ENCODE peak calls at places on chromosome 12, in nine cellular contexts. One of them, this sample, is unnamed.

GRCh38 chr12:84912191-84913142 is at the start of gene SLC6A15:
- DNase-seq in lower leg skin: peak; percentile 17
- DNase-seq in pancreas: peak; percentile 68
- DNase-seq in cardiac fibroblast: peak; percentile 88
- DNase-seq in HepG2: no peak
- DNase-seq in CD8-positive, alpha-beta T cell: no peak
- DNase-seq in lung: no peak
- DNase-seq in K562: no peak
- DNase-seq in body of pancreas: peak; percentile 37
- DNase-seq in this sample: no peak

GRCh38 chr12:78403681-78404080 is 460.9 kb upstream of the SYT1 start:
- DNase-seq in lung: no peak
- DNase-seq in pancreas: no peak
- DNase-seq in body of pancreas: no peak
- DNase-seq in cardiac fibroblast: peak; percentile 31
- DNase-seq in HepG2: no peak
- DNase-seq in CD8-positive, alpha-beta T cell: no peak
- DNase-seq in lower leg skin: no peak
- DNase-seq in K562: no peak
- DNase-seq in this sample: peak; percentile 33

GRCh38 chr12:6532051-6532926 is 2.0 kb upstream of the GAPDH start:
- DNase-seq in CD8-positive, alpha-beta T cell: peak; percentile 51
- DNase-seq in HepG2: peak; percentile 78
- DNase-seq in lung: no peak
- DNase-seq in body of pancreas: no peak
- DNase-seq in K562: peak; percentile 65
- DNase-seq in pancreas: no peak
- DNase-seq in lower leg skin: no peak
- DNase-seq in cardiac fibroblast: peak; percentile 95
- DNase-seq in this sample: peak; percentile 92

GRCh38 chr12:29158364-29158763 is 9.3 kb downstream of the FAR2 start:
- DNase-seq in cardiac fibroblast: no peak
- DNase-seq in lower leg skin: no peak
- DNase-seq in CD8-positive, alpha-beta T cell: no peak
- DNase-seq in K562: no peak
- DNase-seq in pancreas: no peak
- DNase-seq in lung: no peak
- DNase-seq in HepG2: no peak
- DNase-seq in body of pancreas: no peak
- DNase-seq in this sample: no peak

GRCh38 chr12:68963456-68963859 is 30.5 kb upstream of the CPM start:
- DNase-seq in lung: no peak
- DNase-seq in CD8-positive, alpha-beta T cell: no peak
- DNase-seq in cardiac fibroblast: peak; percentile 46
- DNase-seq in K562: no peak
- DNase-seq in lower leg skin: no peak
- DNase-seq in pancreas: no peak
- DNase-seq in body of pancreas: no peak
- DNase-seq in HepG2: no peak
- DNase-seq in this sample: no peak

GRCh38 chr12:102957339-102958050 is at the start of gene ASCL1:
- DNase-seq in CD8-positive, alpha-beta T cell: no peak
- DNase-seq in lung: no peak
- DNase-seq in HepG2: no peak
- DNase-seq in body of pancreas: no peak
- DNase-seq in lower leg skin: no peak
- DNase-seq in K562: no peak
- DNase-seq in pancreas: no peak
- DNase-seq in cardiac fibroblast: peak; percentile 27
- DNase-seq in this sample: no peak

GRCh38 chr12:45232771-45233372 is 17.0 kb downstream of the ANO6 start:
- DNase-seq in K562: peak; percentile 26
- DNase-seq in cardiac fibroblast: peak; percentile 89
- DNase-seq in lung: peak; percentile 61
- DNase-seq in HepG2: peak; percentile 66
- DNase-seq in CD8-positive, alpha-beta T cell: no peak
- DNase-seq in pancreas: no peak
- DNase-seq in lower leg skin: peak; percentile 60
- DNase-seq in body of pancreas: peak; percentile 26
- DNase-seq in this sample: peak; percentile 87

GRCh38 chr12:47356129-47356622 is 276.4 kb upstream of the AMIGO2 start:
- DNase-seq in pancreas: no peak
- DNase-seq in lower leg skin: peak; percentile 20
- DNase-seq in CD8-positive, alpha-beta T cell: no peak
- DNase-seq in cardiac fibroblast: peak; percentile 38
- DNase-seq in lung: no peak
- DNase-seq in HepG2: no peak
- DNase-seq in body of pancreas: no peak
- DNase-seq in K562: no peak
- DNase-seq in this sample: no peak

GRCh38 chr12:130124605-130125244 is 37.5 kb upstream of the FZD10 start:
- DNase-seq in HepG2: no peak
- DNase-seq in K562: no peak
- DNase-seq in lung: no peak
- DNase-seq in lower leg skin: no peak
- DNase-seq in body of pancreas: no peak
- DNase-seq in CD8-positive, alpha-beta T cell: no peak
- DNase-seq in pancreas: no peak
- DNase-seq in cardiac fibroblast: no peak
- DNase-seq in this sample: no peak

GRCh38 chr12:104197264-104197663 is 18.3 kb upstream of the TXNRD1 start:
- DNase-seq in HepG2: no peak
- DNase-seq in lung: no peak
- DNase-seq in body of pancreas: no peak
- DNase-seq in lower leg skin: no peak
- DNase-seq in CD8-positive, alpha-beta T cell: no peak
- DNase-seq in cardiac fibroblast: peak; percentile 87
- DNase-seq in pancreas: no peak
- DNase-seq in K562: no peak
- DNase-seq in this sample: peak; percentile 25

GRCh38 chr12:76340680-76341435 is 7.4 kb downstream of the BBS10 start:
- DNase-seq in cardiac fibroblast: no peak
- DNase-seq in CD8-positive, alpha-beta T cell: no peak
- DNase-seq in lower leg skin: no peak
- DNase-seq in K562: no peak
- DNase-seq in lung: no peak
- DNase-seq in body of pancreas: no peak
- DNase-seq in HepG2: no peak
- DNase-seq in pancreas: no peak
- DNase-seq in this sample: no peak

GRCh38 chr12:52205584-52206308 is 13.9 kb upstream of the KRT80 start:
- DNase-seq in pancreas: no peak
- DNase-seq in K562: no peak
- DNase-seq in lower leg skin: no peak
- DNase-seq in CD8-positive, alpha-beta T cell: no peak
- DNase-seq in HepG2: no peak
- DNase-seq in cardiac fibroblast: no peak
- DNase-seq in body of pancreas: no peak
- DNase-seq in lung: no peak
- DNase-seq in this sample: no peak

GRCh38 chr12:92506460-92506859 is 196.3 kb upstream of the PLEKHG7 start:
- DNase-seq in lower leg skin: no peak
- DNase-seq in cardiac fibroblast: peak; percentile 16
- DNase-seq in K562: no peak
- DNase-seq in body of pancreas: no peak
- DNase-seq in lung: no peak
- DNase-seq in HepG2: no peak
- DNase-seq in CD8-positive, alpha-beta T cell: no peak
- DNase-seq in pancreas: no peak
- DNase-seq in this sample: no peak

GRCh38 chr12:101719566-101719965 is 19.7 kb downstream of the SYCP3 start:
- DNase-seq in pancreas: no peak
- DNase-seq in HepG2: no peak
- DNase-seq in lower leg skin: no peak
- DNase-seq in body of pancreas: no peak
- DNase-seq in cardiac fibroblast: no peak
- DNase-seq in K562: no peak
- DNase-seq in CD8-positive, alpha-beta T cell: no peak
- DNase-seq in lung: no peak
- DNase-seq in this sample: no peak

GRCh38 chr12:124680863-124681778 is 113.7 kb upstream of the NCOR2 start:
- DNase-seq in lung: no peak
- DNase-seq in lower leg skin: peak; percentile 87
- DNase-seq in body of pancreas: no peak
- DNase-seq in pancreas: no peak
- DNase-seq in HepG2: peak; percentile 80
- DNase-seq in CD8-positive, alpha-beta T cell: no peak
- DNase-seq in K562: peak; percentile 65
- DNase-seq in cardiac fibroblast: peak; percentile 70
- DNase-seq in this sample: peak; percentile 94

GRCh38 chr12:11836282-11836963 is 186.9 kb downstream of the ETV6 start:
- DNase-seq in pancreas: no peak
- DNase-seq in K562: no peak
- DNase-seq in body of pancreas: no peak
- DNase-seq in cardiac fibroblast: no peak
- DNase-seq in CD8-positive, alpha-beta T cell: no peak
- DNase-seq in lower leg skin: no peak
- DNase-seq in lung: peak; percentile 41
- DNase-seq in HepG2: no peak
- DNase-seq in this sample: no peak

GRCh38 chr12:55188573-55188972 is 32.3 kb upstream of the OR10A7 start:
- DNase-seq in HepG2: no peak
- DNase-seq in CD8-positive, alpha-beta T cell: no peak
- DNase-seq in lung: no peak
- DNase-seq in lower leg skin: no peak
- DNase-seq in pancreas: no peak
- DNase-seq in cardiac fibroblast: no peak
- DNase-seq in body of pancreas: no peak
- DNase-seq in K562: no peak
- DNase-seq in this sample: no peak

DNA sequence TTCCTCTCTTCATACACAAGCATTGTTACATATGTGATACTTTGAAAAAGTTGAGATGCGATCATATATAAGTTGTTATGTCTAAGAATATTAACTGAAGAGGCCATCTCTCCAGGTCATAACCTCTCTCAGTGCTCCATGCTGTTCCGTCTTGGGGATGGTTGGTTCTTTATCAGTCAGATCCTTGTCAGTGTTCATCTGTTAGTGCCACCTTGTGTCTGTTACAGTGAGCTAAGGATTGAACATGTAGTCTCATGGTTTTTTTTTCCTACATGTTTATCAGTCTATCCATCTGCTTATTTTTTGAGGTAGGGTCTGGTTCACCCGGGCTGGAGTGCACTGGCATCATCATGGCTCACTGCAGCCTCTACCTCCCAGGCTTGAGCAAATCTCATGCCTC is 30.5 kb downstream of the EP400 start:
- DNase-seq in K562: no peak
- DNase-seq in lower leg skin: no peak
- DNase-seq in pancreas: no peak
- DNase-seq in body of pancreas: no peak
- DNase-seq in CD8-positive, alpha-beta T cell: no peak
- DNase-seq in lung: no peak
- DNase-seq in HepG2: no peak
- DNase-seq in cardiac fibroblast: no peak
- DNase-seq in this sample: no peak
- TF ChIP-seq CTCF in K562: no peak
- TF ChIP-seq CTCF in lower leg skin: no peak
- TF ChIP-seq CTCF in pancreas: no peak
- TF ChIP-seq CTCF in body of pancreas: no peak
- TF ChIP-seq CTCF in CD8-positive, alpha-beta T cell: no peak
- TF ChIP-seq CTCF in lung: no peak
- TF ChIP-seq CTCF in HepG2: peak; percentile 24
- TF ChIP-seq CTCF in cardiac fibroblast: no peak
- TF ChIP-seq CTCF in this sample: peak; percentile 32

DNA sequence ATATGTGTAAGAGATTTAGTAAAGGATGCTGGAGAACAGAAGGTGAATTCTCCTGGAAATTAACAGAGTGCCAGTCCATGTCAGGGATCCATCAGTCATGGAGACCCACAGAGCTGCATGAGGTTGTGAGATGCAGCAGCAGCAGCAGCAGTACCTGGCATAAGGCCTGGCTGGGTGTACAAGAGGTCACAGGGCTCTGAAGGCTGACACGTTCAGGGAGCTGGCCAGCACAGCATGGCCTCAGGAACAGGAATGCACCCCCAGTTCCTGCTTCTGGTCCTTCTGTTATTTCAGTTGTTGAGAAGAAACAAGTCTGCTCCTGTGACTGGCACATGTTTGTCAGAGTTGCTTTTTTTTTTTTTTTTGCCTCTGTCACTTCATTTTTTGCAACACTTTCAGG is 210.8 kb downstream of the CNTN1 start:
- DNase-seq in CD8-positive, alpha-beta T cell: no peak
- DNase-seq in K562: no peak
- DNase-seq in cardiac fibroblast: no peak
- DNase-seq in lung: no peak
- DNase-seq in lower leg skin: no peak
- DNase-seq in pancreas: no peak
- DNase-seq in body of pancreas: no peak
- DNase-seq in HepG2: no peak
- DNase-seq in this sample: no peak
- H3K4me3 ChIP-seq in CD8-positive, alpha-beta T cell: no peak overlapping the region
- H3K4me3 ChIP-seq in K562: no peak overlapping the region
- H3K4me3 ChIP-seq in cardiac fibroblast: no peak overlapping the region
- H3K4me3 ChIP-seq in lung: no peak overlapping the region
- H3K4me3 ChIP-seq in lower leg skin: no peak overlapping the region
- H3K4me3 ChIP-seq in pancreas: no peak overlapping the region
- H3K4me3 ChIP-seq in body of pancreas: no peak overlapping the region
- H3K4me3 ChIP-seq in HepG2: no peak overlapping the region
- H3K4me3 ChIP-seq in this sample: no peak overlapping the region

GRCh38 chr12:90621927-90622326 is 333.0 kb downstream of the CCER1 start:
- DNase-seq in HepG2: no peak
- DNase-seq in K562: no peak
- DNase-seq in pancreas: no peak
- DNase-seq in CD8-positive, alpha-beta T cell: no peak
- DNase-seq in cardiac fibroblast: peak; percentile 25
- DNase-seq in lower leg skin: no peak
- DNase-seq in lung: no peak
- DNase-seq in body of pancreas: no peak
- DNase-seq in this sample: peak; percentile 35
- TF ChIP-seq CTCF in HepG2: no peak
- TF ChIP-seq CTCF in K562: no peak
- TF ChIP-seq CTCF in pancreas: no peak
- TF ChIP-seq CTCF in CD8-positive, alpha-beta T cell: no peak
- TF ChIP-seq CTCF in cardiac fibroblast: no peak
- TF ChIP-seq CTCF in lower leg skin: no peak
- TF ChIP-seq CTCF in lung: no peak
- TF ChIP-seq CTCF in body of pancreas: no peak
- TF ChIP-seq CTCF in this sample: no peak

DNA sequence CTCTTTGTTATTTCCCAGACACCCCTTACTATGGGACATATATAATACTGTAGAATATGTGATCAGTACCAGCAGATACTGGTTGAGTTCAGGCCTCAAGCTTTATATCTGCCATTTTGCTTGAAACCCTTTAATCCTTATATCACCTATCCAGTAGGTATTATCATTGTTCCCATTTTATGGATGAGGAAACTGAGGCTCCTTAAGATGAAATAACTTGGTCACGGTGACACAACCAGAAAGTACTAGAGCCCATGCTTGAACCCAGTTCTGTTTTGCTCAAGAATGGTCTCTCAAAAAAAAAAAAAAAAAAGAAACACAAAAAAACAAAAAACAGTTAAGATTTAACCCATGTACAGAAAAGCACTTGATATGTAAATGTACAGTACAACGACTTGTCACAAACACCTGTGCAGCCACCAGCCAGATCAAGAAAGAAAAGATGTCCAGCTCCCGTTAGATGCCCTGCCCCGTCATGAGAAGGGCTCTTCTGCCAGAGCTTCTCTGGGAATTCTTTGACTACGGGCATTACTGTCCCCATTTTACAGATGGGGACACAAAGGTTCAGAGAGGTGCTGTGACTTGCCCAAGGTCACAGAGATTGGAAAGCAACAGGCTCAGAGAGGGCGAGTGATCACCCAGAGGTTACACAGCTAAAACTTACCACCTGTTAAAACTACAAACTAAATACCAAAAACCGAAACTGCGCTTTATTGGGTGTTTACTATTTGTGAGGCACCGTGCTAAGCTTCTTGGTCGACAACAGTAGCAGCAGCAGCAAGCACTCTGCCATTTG is 669 bp upstream of the WSCD2 start:
- DNase-seq in lung: no peak
- DNase-seq in CD8-positive, alpha-beta T cell: no peak
- DNase-seq in HepG2: no peak
- DNase-seq in body of pancreas: no peak
- DNase-seq in lower leg skin: no peak
- DNase-seq in K562: no peak
- DNase-seq in cardiac fibroblast: no peak
- DNase-seq in pancreas: no peak
- DNase-seq in this sample: no peak
- H3K4me3 ChIP-seq in lung: no peak overlapping the region
- H3K4me3 ChIP-seq in CD8-positive, alpha-beta T cell: no peak overlapping the region
- H3K4me3 ChIP-seq in HepG2: peak overlapping the region; percentile 53
- H3K4me3 ChIP-seq in body of pancreas: no peak overlapping the region
- H3K4me3 ChIP-seq in lower leg skin: no peak overlapping the region
- H3K4me3 ChIP-seq in K562: peak overlapping the region; percentile 56
- H3K4me3 ChIP-seq in cardiac fibroblast: no peak overlapping the region
- H3K4me3 ChIP-seq in pancreas: peak overlapping the region; percentile 37
- H3K4me3 ChIP-seq in this sample: no peak overlapping the region